ENCODE peak calls at places on chromosome 15, in nine cellular contexts. D is SW 1271; K is stimulated activated CD8-positive, alpha-beta memory T cell treated with anti-CD3 and anti-CD28 coated beads, Interleukin-2, amount 100 ng/mL, for 48 hours; X is psoas muscle; C is activated CD4-positive, alpha-beta T cell treated with anti-CD3 and anti-CD28 coated beads, Interleukin-2, amount 10 ng/mL, durations not matched to agents 7 days and 5 days; B is GOT3; N is right atrium auricular region; Z is NCI-H1417; H is left kidney. E is an unnamed sample.

GRCh38 chr15:45714501-45715488 is 80.0 kb downstream of the SQOR start:
- DNase-seq in D (no peak), K (peak; percentile 40), X (peak; percentile 56), C (peak; percentile 55), B (peak; percentile 10), N (peak; percentile 83), Z (peak; percentile 68), H (peak; percentile 80), E (peak; percentile 46)

GRCh38 chr15:25345943-25346342 is 92.9 kb downstream of the UBE3A start:
- DNase-seq in D (no peak), K (no peak), X (peak; percentile 83), C (no peak), B (no peak), N (no peak), Z (no peak), H (peak; percentile 7), E (no peak)

GRCh38 chr15:63896336-63897115 is 62.8 kb upstream of the HERC1 start:
- DNase-seq in D (no peak), K (peak; percentile 26), X (peak; percentile 87), C (no peak), B (peak; percentile 25), N (no peak), Z (no peak), H (peak; percentile 79), E (no peak)

GRCh38 chr15:44710236-44711088 is 661 bp downstream of the PATL2 start:
- DNase-seq in D (peak; percentile 13), K (no peak), X (no peak), C (peak; percentile 59), B (no peak), N (peak; percentile 71), Z (no peak), H (peak; percentile 65), E (no peak)

GRCh38 chr15:90291679-90292356 is 26.3 kb downstream of the NGRN start:
- DNase-seq in D (no peak), K (no peak), X (no peak), C (peak; percentile 20), B (no peak), N (peak; percentile 28), Z (peak; percentile 74), H (peak; percentile 33), E (no peak)

GRCh38 chr15:44713006-44713966 is 2.0 kb downstream of the B2M start:
- DNase-seq in D (no peak), K (no peak), X (no peak), C (no peak), B (no peak), N (no peak), Z (peak; percentile 41), H (peak; percentile 39), E (no peak)

GRCh38 chr15:53072077-53072476 is 281.9 kb upstream of the ONECUT1 start:
- DNase-seq in D (no peak), K (no peak), X (no peak), C (peak; percentile 41), B (no peak), N (no peak), Z (no peak), H (peak; percentile 92), E (peak; percentile 88)

GRCh38 chr15:60444289-60444912 is 34.5 kb downstream of the ICE2 start:
- DNase-seq in D (no peak), K (no peak), X (no peak), C (no peak), B (no peak), N (no peak), Z (no peak), H (peak; percentile 15), E (no peak)

GRCh38 chr15:56053046-56053400 is 59.6 kb upstream of the NEDD4 start:
- DNase-seq in D (no peak), K (no peak), X (no peak), C (no peak), B (no peak), N (no peak), Z (no peak), H (no peak), E (no peak)

GRCh38 chr15:88454867-88455810 is 12.0 kb downstream of the MRPL46 start:
- DNase-seq in D (no peak), K (peak; percentile 20), X (peak; percentile 68), C (peak; percentile 50), B (no peak), N (no peak), Z (peak; percentile 76), H (peak; percentile 92), E (peak; percentile 41)

GRCh38 chr15:90882781-90883525 is 1.4 kb upstream of the FES start:
- DNase-seq in D (no peak), K (no peak), X (peak; percentile 41), C (no peak), B (no peak), N (no peak), Z (no peak), H (no peak), E (no peak)

GRCh38 chr15:38862104-38862503 is 297.5 kb upstream of the RASGRP1 start:
- DNase-seq in D (no peak), K (no peak), X (no peak), C (no peak), B (no peak), N (no peak), Z (no peak), H (no peak), E (no peak)

GRCh38 chr15:25733036-25733855 is 129.9 kb downstream of the ATP10A start:
- DNase-seq in D (no peak), K (no peak), X (no peak), C (no peak), B (no peak), N (peak; percentile 47), Z (no peak), H (peak; percentile 33), E (no peak)

GRCh38 chr15:93803406-93803805 is 428.0 kb upstream of the MCTP2 start:
- DNase-seq in D (no peak), K (no peak), X (peak; percentile 65), C (no peak), B (no peak), N (no peak), Z (no peak), H (peak; percentile 90), E (no peak)

GRCh38 chr15:68352401-68353062 is 75.0 kb downstream of the FEM1B start:
- DNase-seq in D (peak; percentile 71), K (no peak), X (peak; percentile 60), C (peak; percentile 72), B (peak; percentile 50), N (peak; percentile 76), Z (peak; percentile 9), H (peak; percentile 68), E (peak; percentile 84)

GRCh38 chr15:66749841-66750575 is 48.0 kb downstream of the SMAD6 start:
- DNase-seq in D (no peak), K (no peak), X (no peak), C (no peak), B (no peak), N (no peak), Z (no peak), H (no peak), E (no peak)

GRCh38 chr15:74188216-74188615 is 14.4 kb downstream of the STRA6 start:
- DNase-seq in D (no peak), K (no peak), X (peak; percentile 26), C (no peak), B (no peak), N (no peak), Z (no peak), H (no peak), E (no peak)

GRCh38 chr15:66411190-66411589 is 24.5 kb downstream of the MAP2K1 start:
- DNase-seq in D (no peak), K (no peak), X (no peak), C (peak; percentile 24), B (no peak), N (no peak), Z (no peak), H (no peak), E (no peak)

GRCh38 chr15:45093622-45094357 is 20.2 kb downstream of the DUOX2 start:
- DNase-seq in D (no peak), K (no peak), X (no peak), C (no peak), B (no peak), N (no peak), Z (no peak), H (no peak), E (no peak)

GRCh38 chr15:73770049-73770448 is 16.9 kb upstream of the INSYN1 start:
- DNase-seq in D (no peak), K (no peak), X (no peak), C (no peak), B (no peak), N (no peak), Z (no peak), H (no peak), E (no peak)

GRCh38 chr15:41904487-41905359 is 10.9 kb upstream of the SPTBN5 start:
- DNase-seq in D (no peak), K (peak; percentile 51), X (no peak), C (peak; percentile 78), B (no peak), N (peak; percentile 73), Z (peak; percentile 44), H (peak; percentile 89), E (peak; percentile 28)

GRCh38 chr15:29334544-29334943 is 64.9 kb upstream of the NSMCE3 start:
- DNase-seq in D (no peak), K (no peak), X (no peak), C (no peak), B (no peak), N (no peak), Z (no peak), H (no peak), E (no peak)

GRCh38 chr15:37045859-37046318 is 54.5 kb downstream of the MEIS2 start:
- DNase-seq in D (no peak), K (no peak), X (no peak), C (no peak), B (no peak), N (no peak), Z (peak; percentile 63), H (peak; percentile 52), E (no peak)

GRCh38 chr15:58522391-58522790 is 90.6 kb downstream of the LIPC start:
- DNase-seq in D (no peak), K (no peak), X (no peak), C (no peak), B (no peak), N (no peak), Z (no peak), H (peak; percentile 29), E (no peak)

GRCh38 chr15:63409179-63409578 is 27.5 kb upstream of the CA12 start:
- DNase-seq in D (no peak), K (no peak), X (no peak), C (no peak), B (no peak), N (peak; percentile 42), Z (no peak), H (no peak), E (no peak)

GRCh38 chr15:79513916-79514315 is 81.8 kb downstream of the MINAR1 start:
- DNase-seq in D (no peak), K (no peak), X (no peak), C (no peak), B (no peak), N (no peak), Z (no peak), H (no peak), E (no peak)

GRCh38 chr15:81432179-81432578 is 58.2 kb upstream of the TMC3 start:
- DNase-seq in D (no peak), K (no peak), X (no peak), C (no peak), B (no peak), N (no peak), Z (no peak), H (no peak), E (no peak)

GRCh38 chr15:64209680-64210334 is 47.0 kb upstream of the PPIB start:
- DNase-seq in D (no peak), K (no peak), X (no peak), C (peak; percentile 11), B (no peak), N (no peak), Z (peak; percentile 0), H (peak; percentile 46), E (no peak)

E was measured in T1000.